ENCODE peak calls at places on chromosomes 13 and 19, in nine cellular contexts. H, V, B, T, M, E, C, S and R are unnamed samples.

GRCh38 chr19:10112895-10113591 is 1.6 kb downstream of the P2RY11 start:
- DNase-seq in H (peak; percentile 46), V (no peak), B (no peak), T (peak; percentile 37), M (no peak), E (no peak), C (peak; percentile 68), S (peak; percentile 89), R (no peak)

GRCh38 chr13:101307181-101307701 is 109.1 kb downstream of the NALCN start:
- DNase-seq in H (no peak), V (peak; percentile 90), B (no peak), T (peak; percentile 61), M (no peak), E (no peak), C (no peak), S (no peak), R (no peak)

GRCh38 chr13:110116072-110116487 is 190.9 kb downstream of the COL4A1 start:
- DNase-seq in H (no peak), V (peak; percentile 60), B (no peak), T (peak; percentile 43), M (peak; percentile 51), E (no peak), C (peak; percentile 63), S (peak; percentile 89), R (no peak)

GRCh38 chr13:74710006-74710405 is 575.8 kb upstream of the KLF12 start:
- DNase-seq in H (no peak), V (peak; percentile 4), B (peak; percentile 4), T (no peak), M (no peak), E (no peak), C (no peak), S (no peak), R (no peak)

GRCh38 chr19:47661571-47661970 is 51.7 kb upstream of the EHD2 start:
- DNase-seq in H (no peak), V (no peak), B (no peak), T (no peak), M (no peak), E (no peak), C (no peak), S (no peak), R (no peak)

GRCh38 chr19:47623921-47624391 is 15.0 kb downstream of the BICRA start:
- DNase-seq in H (no peak), V (no peak), B (peak; percentile 60), T (no peak), M (no peak), E (no peak), C (no peak), S (no peak), R (no peak)

GRCh38 chr13:21670006-21670882 is 629 bp upstream of the FGF9 start:
- DNase-seq in H (peak; percentile 70), V (peak; percentile 48), B (peak; percentile 68), T (peak; percentile 54), M (no peak), E (no peak), C (peak; percentile 66), S (peak; percentile 76), R (no peak)

GRCh38 chr19:14070268-14071050 is 2.1 kb upstream of the MISP3 start:
- DNase-seq in H (no peak), V (no peak), B (no peak), T (no peak), M (no peak), E (no peak), C (no peak), S (no peak), R (no peak)

GRCh38 chr13:26584713-26585112 is 27.2 kb downstream of the WASF3 start:
- DNase-seq in H (no peak), V (peak; percentile 85), B (peak; percentile 38), T (no peak), M (no peak), E (no peak), C (no peak), S (no peak), R (no peak)

GRCh38 chr19:2779121-2779740 is 3.8 kb downstream of the SGTA start:
- DNase-seq in H (no peak), V (no peak), B (no peak), T (no peak), M (no peak), E (no peak), C (no peak), S (no peak), R (no peak)

GRCh38 chr13:57627663-57628062 is 3.9 kb upstream of the PCDH17 start:
- DNase-seq in H (peak; percentile 21), V (peak; percentile 2), B (no peak), T (no peak), M (no peak), E (no peak), C (no peak), S (peak; percentile 51), R (no peak)

GRCh38 chr13:111317571-111318360 is 2.7 kb upstream of the TEX29 start:
- DNase-seq in H (no peak), V (no peak), B (no peak), T (no peak), M (no peak), E (no peak), C (no peak), S (no peak), R (no peak)

GRCh38 chr19:5914946-5915781 is 1.1 kb downstream of the CAPS start:
- DNase-seq in H (no peak), V (no peak), B (no peak), T (peak; percentile 88), M (no peak), E (no peak), C (peak; percentile 62), S (no peak), R (no peak)

GRCh38 chr13:53104120-53104519 is 75.5 kb downstream of the OLFM4 start:
- DNase-seq in H (no peak), V (no peak), B (no peak), T (no peak), M (no peak), E (no peak), C (no peak), S (no peak), R (no peak)

GRCh38 chr13:62483774-62484173 is 1068.1 kb upstream of the PCDH20 start:
- DNase-seq in H (no peak), V (peak; percentile 7), B (no peak), T (no peak), M (no peak), E (no peak), C (no peak), S (peak; percentile 2), R (no peak)

DNA sequence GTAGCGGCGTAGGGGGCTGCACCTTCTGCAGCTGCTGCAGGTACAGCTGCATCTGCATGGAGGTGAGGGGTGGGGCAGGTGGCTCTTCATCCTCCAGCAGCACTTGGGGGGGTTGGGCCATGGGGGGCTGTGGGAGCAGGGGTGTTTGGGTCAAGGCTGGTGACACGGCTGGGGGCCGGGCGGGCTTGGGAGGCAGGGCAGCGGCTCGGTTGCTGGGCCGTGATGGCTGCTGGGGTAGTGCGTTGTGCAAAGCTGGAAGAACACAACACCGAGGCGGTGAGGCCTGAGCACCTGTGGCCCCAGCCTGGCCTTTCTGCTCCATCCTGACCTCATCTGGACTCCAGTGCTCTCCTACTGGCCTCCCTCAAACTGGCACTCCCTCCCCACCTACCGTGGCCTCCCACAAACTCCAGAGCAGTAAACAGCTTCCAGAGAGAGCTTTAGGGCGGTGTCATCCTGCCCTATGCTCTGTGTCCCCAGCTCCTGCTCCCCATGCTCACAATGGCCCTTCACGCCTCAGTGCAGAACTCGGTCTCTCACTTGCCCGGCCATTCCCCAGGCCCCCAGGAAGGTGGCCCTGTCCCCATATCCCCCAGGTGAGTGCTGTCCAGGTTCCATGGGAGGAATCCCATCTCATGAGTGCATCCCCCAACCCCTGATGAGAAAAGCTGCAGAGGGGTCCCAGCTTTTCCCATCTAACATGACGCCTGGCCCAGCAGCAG is 11.1 kb upstream of the EPHX3 start:
- DNase-seq in H (no peak), V (no peak), B (no peak), T (no peak), M (no peak), E (no peak), C (no peak), S (no peak), R (no peak)
- TF ChIP-seq CTCF in H (no peak), V (no peak), B (no peak), T (no peak), M (no peak), E (no peak), C (no peak), S (no peak), R (no peak)

GRCh38 chr19:16166417-16166816 is 6.9 kb downstream of the CIB3 start:
- DNase-seq in H (no peak), V (no peak), B (no peak), T (no peak), M (no peak), E (no peak), C (no peak), S (no peak), R (no peak)
- H3K4me3 ChIP-seq in H (no peak overlapping the region), V (no peak overlapping the region), B (no peak overlapping the region), T (no peak overlapping the region), M (no peak overlapping the region), E (no peak overlapping the region), C (no peak overlapping the region), S (no peak overlapping the region), R (no peak overlapping the region)

GRCh38 chr19:19170053-19170945 is at the start of gene MEF2B:
- DNase-seq in H (peak; percentile 89), V (peak; percentile 30), B (peak; percentile 27), T (peak; percentile 82), M (no peak), E (peak; percentile 45), C (peak; percentile 87), S (peak; percentile 97), R (no peak)
- H3K27ac ChIP-seq in H (no peak within 1 kb of the TSS), V (no peak within 1 kb of the TSS), B (no peak within 1 kb of the TSS), T (no peak within 1 kb of the TSS), M (no peak within 1 kb of the TSS), E (no peak within 1 kb of the TSS), C (no peak within 1 kb of the TSS), S (no peak within 1 kb of the TSS), R (no peak within 1 kb of the TSS)

GRCh38 chr19:29873801-29874575 is 62.2 kb downstream of the CCNE1 start:
- DNase-seq in H (no peak), V (no peak), B (no peak), T (no peak), M (no peak), E (no peak), C (no peak), S (no peak), R (no peak)
- TF ChIP-seq CTCF in H (no peak), V (no peak), B (no peak), T (no peak), M (peak; percentile 2), E (no peak), C (no peak), S (peak; percentile 9), R (no peak)

DNA sequence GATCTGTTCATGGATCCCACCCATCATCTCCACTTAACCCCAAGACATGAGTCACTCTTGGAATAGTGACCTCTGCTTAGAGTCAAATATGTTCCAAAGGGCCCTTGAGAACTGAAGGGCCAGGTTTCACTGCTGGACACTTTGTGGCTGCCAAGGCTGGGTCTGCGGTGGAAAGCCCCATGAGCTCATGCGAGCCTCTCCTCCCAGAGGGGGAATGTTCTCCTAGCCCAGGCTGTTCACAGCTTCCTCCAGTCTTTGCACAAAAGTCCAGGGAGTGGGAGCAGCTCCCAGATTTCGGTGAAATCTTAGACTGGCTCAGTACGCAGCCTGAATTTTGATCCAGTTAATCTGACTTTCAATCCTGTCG is 732 bp upstream of the DCLK1 start:
- DNase-seq in H (no peak), V (no peak), B (no peak), T (peak; percentile 70), M (no peak), E (no peak), C (no peak), S (no peak), R (no peak)
- H3K4me3 ChIP-seq in H (no peak overlapping the region), V (no peak overlapping the region), B (no peak overlapping the region), T (no peak overlapping the region), M (no peak overlapping the region), E (peak overlapping the region; percentile 60), C (no peak overlapping the region), S (peak overlapping the region; percentile 92), R (peak overlapping the region; percentile 75)